ENCODE peak calls at places on chromosomes 2 and 18, in four cellular contexts. One of them, this sample, is unnamed.

GRCh38 chr2:205766765-205767359 is 84.6 kb downstream of the NRP2 start:
- DNase-seq in pons: peak; percentile 60
- DNase-seq in psoas muscle: peak; percentile 69
- DNase-seq in AG09319: no peak
- DNase-seq in this sample: no peak

GRCh38 chr2:27798948-27799645 is 27.6 kb downstream of the MRPL33 start:
- DNase-seq in pons: no peak
- DNase-seq in psoas muscle: no peak
- DNase-seq in AG09319: peak; percentile 99
- DNase-seq in this sample: peak; percentile 99

GRCh38 chr2:201633862-201634261 is 9.4 kb downstream of the TMEM237 start:
- DNase-seq in pons: no peak
- DNase-seq in psoas muscle: no peak
- DNase-seq in AG09319: no peak
- DNase-seq in this sample: no peak

GRCh38 chr18:32974421-32975165 is 201.8 kb upstream of the KLHL14 start:
- DNase-seq in pons: no peak
- DNase-seq in psoas muscle: no peak
- DNase-seq in AG09319: no peak
- DNase-seq in this sample: no peak

GRCh38 chr18:46481048-46481846 is 175.8 kb downstream of the LOXHD1 start:
- DNase-seq in pons: peak; percentile 17
- DNase-seq in psoas muscle: no peak
- DNase-seq in AG09319: peak; percentile 12
- DNase-seq in this sample: no peak

GRCh38 chr2:134839649-134840048 is 1.2 kb downstream of the ACMSD start:
- DNase-seq in pons: no peak
- DNase-seq in psoas muscle: no peak
- DNase-seq in AG09319: no peak
- DNase-seq in this sample: no peak

GRCh38 chr2:69518836-69519235 is 81.6 kb upstream of the NFU1 start:
- DNase-seq in pons: no peak
- DNase-seq in psoas muscle: peak; percentile 56
- DNase-seq in AG09319: no peak
- DNase-seq in this sample: no peak

GRCh38 chr2:189569295-189569925 is 11.2 kb downstream of the SLC40A1 start:
- DNase-seq in pons: peak; percentile 49
- DNase-seq in psoas muscle: no peak
- DNase-seq in AG09319: no peak
- DNase-seq in this sample: no peak

GRCh38 chr2:220001693-220002260 is 374.3 kb downstream of the SLC4A3 start:
- DNase-seq in pons: no peak
- DNase-seq in psoas muscle: no peak
- DNase-seq in AG09319: no peak
- DNase-seq in this sample: no peak

GRCh38 chr2:28982381-28982950 is 1.4 kb downstream of the TOGARAM2 start:
- DNase-seq in pons: no peak
- DNase-seq in psoas muscle: no peak
- DNase-seq in AG09319: no peak
- DNase-seq in this sample: no peak

GRCh38 chr2:217604527-217605279 is 398.1 kb downstream of the TNS1 start:
- DNase-seq in pons: no peak
- DNase-seq in psoas muscle: peak; percentile 72
- DNase-seq in AG09319: no peak
- DNase-seq in this sample: no peak

GRCh38 chr2:86806059-86806857 is 15.5 kb upstream of the CD8A start:
- DNase-seq in pons: no peak
- DNase-seq in psoas muscle: no peak
- DNase-seq in AG09319: no peak
- DNase-seq in this sample: no peak

GRCh38 chr2:73187549-73187948 is 14.8 kb upstream of the NOTO start:
- DNase-seq in pons: no peak
- DNase-seq in psoas muscle: no peak
- DNase-seq in AG09319: no peak
- DNase-seq in this sample: no peak

GRCh38 chr2:131092409-131093065 is 723 bp downstream of the FAM168B start:
- DNase-seq in pons: peak; percentile 14
- DNase-seq in psoas muscle: no peak
- DNase-seq in AG09319: no peak
- DNase-seq in this sample: no peak

GRCh38 chr2:162839419-162839818 is 852 bp upstream of the KCNH7 start:
- DNase-seq in pons: no peak
- DNase-seq in psoas muscle: no peak
- DNase-seq in AG09319: no peak
- DNase-seq in this sample: no peak

GRCh38 chr2:174802459-174802858 is 38.2 kb upstream of the CHRNA1 start:
- DNase-seq in pons: no peak
- DNase-seq in psoas muscle: no peak
- DNase-seq in AG09319: no peak
- DNase-seq in this sample: no peak

GRCh38 chr2:143965493-143966164 is 554.3 kb downstream of the ZEB2 start:
- DNase-seq in pons: no peak
- DNase-seq in psoas muscle: no peak
- DNase-seq in AG09319: no peak
- DNase-seq in this sample: no peak

GRCh38 chr2:239690651-239691631 is 290.1 kb upstream of the HDAC4 start:
- DNase-seq in pons: peak; percentile 11
- DNase-seq in psoas muscle: no peak
- DNase-seq in AG09319: no peak
- DNase-seq in this sample: no peak

GRCh38 chr18:11883153-11883552 is 25.0 kb downstream of the MPPE1 start:
- DNase-seq in pons: peak; percentile 59
- DNase-seq in psoas muscle: no peak
- DNase-seq in AG09319: no peak
- DNase-seq in this sample: no peak

This sample was measured in amniotic stem cell.